ENCODE peak calls at places on chromosomes 2 and 18, in seven cellular contexts. U is nephron progenitor cell; P is NCI-H82; L is T-helper 2 cell; B is D341Med; J is activated CD4-positive, alpha-beta T cell treated with anti-CD3 and anti-CD28 coated beads, Interleukin-2, amount 50 U/mL, for 1 hour; I is HepG2. D is an unnamed sample.

GRCh38 chr2:148020036-148020357 is 540 bp downstream of the ORC4 start:
- DNase-seq in P (peak), I (no peak), J (no peak), U (peak), L (no peak), B (peak), D (no peak)

GRCh38 chr2:75564026-75564688 is 3.4 kb upstream of the EVA1A start:
- DNase-seq in B (no peak), L (no peak), I (no peak), P (no peak), J (no peak), U (no peak), D (no peak)

GRCh38 chr18:3294435-3295080 is 32.6 kb downstream of the MYL12B start:
- DNase-seq in U (no peak), P (no peak), B (no peak), I (no peak), J (no peak), L (no peak), D (no peak)

GRCh38 chr2:68438455-68439303 is 28.4 kb downstream of the FBXO48 start:
- DNase-seq in P (no peak), J (no peak), B (no peak), L (no peak), I (no peak), U (no peak), D (no peak)

GRCh38 chr2:120883607-120884405 is 148.1 kb downstream of the GLI2 start:
- DNase-seq in L (no peak), B (no peak), P (peak), U (no peak), I (no peak), J (no peak), D (no peak)

GRCh38 chr18:59690216-59691045 is 6.8 kb downstream of the CCBE1 start:
- DNase-seq in P (peak), L (no peak), B (no peak), U (no peak), J (no peak), I (no peak), D (no peak)

GRCh38 chr2:160890667-160891352 is 269.4 kb upstream of the TANK start:
- DNase-seq in L (no peak), J (no peak), B (peak), U (no peak), P (peak), I (no peak), D (no peak)

GRCh38 chr2:105780606-105781005 is 35.9 kb downstream of the NCK2 start:
- DNase-seq in B (no peak), P (no peak), J (no peak), U (no peak), I (no peak), L (no peak), D (no peak)

GRCh38 chr2:161124186-161124585 is 36.0 kb upstream of the TANK start:
- DNase-seq in L (no peak), B (no peak), J (no peak), P (no peak), U (no peak), I (no peak), D (no peak)

GRCh38 chr2:178304262-178304661 is 110.0 kb downstream of the OSBPL6 start:
- DNase-seq in B (peak), U (no peak), P (peak), I (no peak), J (no peak), L (no peak), D (no peak)

GRCh38 chr18:48790226-48790863 is 160.4 kb downstream of the SMAD7 start:
- DNase-seq in L (no peak), B (no peak), I (no peak), U (no peak), J (no peak), P (no peak), D (no peak)

GRCh38 chr2:222796413-222797103 is 64.3 kb upstream of the ACSL3 start:
- DNase-seq in U (peak), B (no peak), I (peak), L (no peak), P (peak), J (no peak), D (no peak)

GRCh38 chr18:51382081-51382480 is 184.6 kb upstream of the MEX3C start:
- DNase-seq in J (no peak), P (no peak), I (no peak), U (no peak), L (no peak), B (no peak), D (no peak)

GRCh38 chr2:129191530-129191929 is 787.9 kb upstream of the RAB6C start:
- DNase-seq in J (no peak), L (no peak), B (no peak), P (no peak), U (peak), I (no peak), D (no peak)

GRCh38 chr18:44705075-44705474 is 24.4 kb downstream of the SETBP1 start:
- DNase-seq in P (no peak), U (no peak), B (no peak), L (no peak), J (no peak), I (no peak), D (no peak)

GRCh38 chr2:226839960-226840359 is 4.1 kb downstream of the RHBDD1 start:
- DNase-seq in J (no peak), P (peak), U (no peak), B (no peak), L (no peak), I (no peak), D (no peak)

GRCh38 chr2:20005067-20005627 is 7.3 kb downstream of the MATN3 start:
- DNase-seq in I (peak), B (no peak), J (no peak), L (no peak), U (no peak), P (no peak), D (no peak)

GRCh38 chr2:4914551-4914950 is 777.6 kb upstream of the SOX11 start:
- DNase-seq in B (no peak), I (no peak), P (no peak), U (no peak), J (no peak), L (no peak), D (no peak)

GRCh38 chr18:41486581-41486980 is 468.5 kb upstream of the PIK3C3 start:
- DNase-seq in P (no peak), U (no peak), B (no peak), J (no peak), I (no peak), L (no peak), D (no peak)

GRCh38 chr2:237590272-237591020 is at the start of gene RAB17:
- DNase-seq in U (no peak), P (no peak), I (peak), L (no peak), B (no peak), J (no peak), D (no peak)

GRCh38 chr2:227846831-227847230 is 24.6 kb upstream of the DAW1 start:
- DNase-seq in I (no peak), J (no peak), U (no peak), L (no peak), P (no peak), B (no peak), D (no peak)

GRCh38 chr2:157785200-157785599 is 90.9 kb downstream of the ACVR1 start:
- DNase-seq in L (no peak), J (no peak), P (peak), U (no peak), I (no peak), B (peak), D (no peak)

GRCh38 chr2:96408631-96409542 is 73.3 kb downstream of the NCAPH start:
- DNase-seq in L (no peak), U (no peak), P (peak), B (no peak), J (no peak), I (peak), D (peak)

GRCh38 chr2:143375376-143375880 is 246.2 kb downstream of the ARHGAP15 start:
- DNase-seq in I (no peak), B (no peak), P (no peak), L (no peak), J (no peak), U (no peak), D (no peak)

D was measured in neural crest cell.